ENCODE peak calls at places on chromosomes 3 and 15, in five cellular contexts. M, F, J, C and Z are unnamed samples.
A peak's percentile ranks its signal among the peaks of the same experiment; 100 is the strongest.

GRCh38 chr15:47473857-47474256 is 243.4 kb upstream of the SEMA6D start:
- DNase-seq in M (peak; percentile 68), F (no peak), J (no peak), C (no peak), Z (no peak)

GRCh38 chr3:97942801-97943546 is 29.3 kb downstream of the RIOX2 start:
- DNase-seq in M (no peak), F (no peak), J (no peak), C (no peak), Z (no peak)

GRCh38 chr3:180403156-180403555 is 198.8 kb upstream of the TTC14 start:
- DNase-seq in M (no peak), F (no peak), J (no peak), C (no peak), Z (no peak)

GRCh38 chr15:76149291-76149910 is 89.6 kb downstream of the TMEM266 start:
- DNase-seq in M (no peak), F (no peak), J (no peak), C (no peak), Z (no peak)

GRCh38 chr15:75123395-75123794 is 78.3 kb upstream of the C15orf39 start:
- DNase-seq in M (no peak), F (no peak), J (no peak), C (no peak), Z (no peak)

GRCh38 chr15:55683366-55683765 is 59.6 kb downstream of the PRTG start:
- DNase-seq in M (no peak), F (no peak), J (no peak), C (no peak), Z (no peak)

GRCh38 chr3:97793415-97794019 is 28.3 kb upstream of the CRYBG3 start:
- DNase-seq in M (no peak), F (peak; percentile 53), J (peak; percentile 83), C (peak; percentile 59), Z (peak; percentile 58)

GRCh38 chr15:73700041-73700842 is 16.1 kb downstream of the CD276 start:
- DNase-seq in M (peak; percentile 83), F (peak; percentile 89), J (peak; percentile 93), C (peak; percentile 52), Z (peak; percentile 84)

GRCh38 chr3:52844290-52844985 is 9.6 kb upstream of the MUSTN1 start:
- DNase-seq in M (no peak), F (no peak), J (no peak), C (no peak), Z (no peak)

GRCh38 chr3:196454935-196455334 is 22.7 kb upstream of the UBXN7 start:
- DNase-seq in M (no peak), F (no peak), J (no peak), C (no peak), Z (no peak)

GRCh38 chr3:172659246-172660002 is 51.4 kb downstream of the NCEH1 start:
- DNase-seq in M (no peak), F (no peak), J (no peak), C (peak; percentile 75), Z (no peak)

GRCh38 chr3:141795719-141796435 is 32.7 kb downstream of the GRK7 start:
- DNase-seq in M (peak; percentile 53), F (no peak), J (no peak), C (no peak), Z (no peak)

GRCh38 chr3:58066842-58067241 is 58.6 kb downstream of the FLNB start:
- DNase-seq in M (no peak), F (no peak), J (no peak), C (no peak), Z (no peak)

GRCh38 chr3:58581328-58582091 is 4.3 kb upstream of the FAM107A start:
- DNase-seq in M (no peak), F (no peak), J (no peak), C (no peak), Z (no peak)

GRCh38 chr3:82217571-82217970 is 456.1 kb upstream of the GBE1 start:
- DNase-seq in M (no peak), F (no peak), J (no peak), C (no peak), Z (no peak)

GRCh38 chr15:58595516-58596238 is 153.8 kb downstream of the ADAM10 start:
- DNase-seq in M (no peak), F (no peak), J (no peak), C (no peak), Z (no peak)

GRCh38 chr15:72342385-72342784 is 22.4 kb upstream of the CELF6 start:
- DNase-seq in M (no peak), F (peak; percentile 40), J (peak; percentile 81), C (no peak), Z (no peak)

GRCh38 chr3:186217820-186218164 is 108.9 kb upstream of the ETV5 start:
- DNase-seq in M (no peak), F (no peak), J (no peak), C (peak; percentile 58), Z (peak; percentile 68)

GRCh38 chr3:55664387-55664786 is 177.3 kb upstream of the WNT5A start:
- DNase-seq in M (no peak), F (no peak), J (no peak), C (no peak), Z (no peak)

GRCh38 chr3:54122046-54122801 is at the start of gene CACNA2D3:
- DNase-seq in M (peak; percentile 81), F (peak; percentile 71), J (peak; percentile 72), C (no peak), Z (peak; percentile 65)

GRCh38 chr3:40387001-40387894 is at the start of gene ENTPD3:
- DNase-seq in M (peak; percentile 38), F (peak; percentile 51), J (no peak), C (peak; percentile 39), Z (no peak)

DNA sequence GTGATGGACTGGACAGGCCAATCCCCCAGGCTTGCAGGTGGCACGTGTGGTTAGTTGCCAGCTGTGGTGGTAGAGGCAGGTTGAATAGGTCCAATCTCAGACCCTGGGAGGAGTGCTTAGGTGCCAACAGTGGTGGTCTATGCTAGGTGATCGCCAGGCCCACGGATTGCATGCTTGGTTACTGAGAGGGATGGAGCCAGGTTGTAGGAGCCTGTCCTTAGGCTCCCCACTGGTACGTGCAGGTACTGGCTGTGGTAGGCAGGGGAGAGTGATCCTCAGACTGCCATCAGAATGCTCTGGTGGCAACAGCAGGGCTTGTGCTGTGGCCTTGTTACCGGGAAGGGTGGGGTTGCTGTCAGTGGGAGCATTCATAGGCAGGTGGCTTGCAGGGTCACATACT is 44.7 kb downstream of the NCK1 start:
- DNase-seq in M (no peak), F (no peak), J (no peak), C (no peak), Z (no peak)
- H3K4me1 ChIP-seq in M (peaks cover 7% of the 10 kb centered on the region), F (no peaks in the 10 kb centered on the region), J (peaks cover 95% of the 10 kb centered on the region), C (no peaks in the 10 kb centered on the region), Z (peaks cover 14% of the 10 kb centered on the region)

GRCh38 chr3:29011441-29011840 is 269.4 kb upstream of the RBMS3 start:
- DNase-seq in M (no peak), F (no peak), J (no peak), C (no peak), Z (no peak)

GRCh38 chr3:29012011-29012410 is 268.9 kb upstream of the RBMS3 start:
- DNase-seq in M (no peak), F (no peak), J (no peak), C (no peak), Z (no peak)
- H3K4me1 ChIP-seq in M (no peaks in the 10 kb centered on the region), F (no peaks in the 10 kb centered on the region), J (no peaks in the 10 kb centered on the region), C (no peaks in the 10 kb centered on the region), Z (no peaks in the 10 kb centered on the region)

GRCh38 chr3:4981160-4981687 is 2.0 kb downstream of the BHLHE40 start:
- DNase-seq in M (no peak), F (no peak), J (no peak), C (no peak), Z (no peak)
- H3K4me1 ChIP-seq in M (peaks cover 8% of the 10 kb centered on the region), F (peaks cover 40% of the 10 kb centered on the region), J (peaks cover 12% of the 10 kb centered on the region), C (peaks cover 52% of the 10 kb centered on the region), Z (peaks cover 21% of the 10 kb centered on the region)

DNA sequence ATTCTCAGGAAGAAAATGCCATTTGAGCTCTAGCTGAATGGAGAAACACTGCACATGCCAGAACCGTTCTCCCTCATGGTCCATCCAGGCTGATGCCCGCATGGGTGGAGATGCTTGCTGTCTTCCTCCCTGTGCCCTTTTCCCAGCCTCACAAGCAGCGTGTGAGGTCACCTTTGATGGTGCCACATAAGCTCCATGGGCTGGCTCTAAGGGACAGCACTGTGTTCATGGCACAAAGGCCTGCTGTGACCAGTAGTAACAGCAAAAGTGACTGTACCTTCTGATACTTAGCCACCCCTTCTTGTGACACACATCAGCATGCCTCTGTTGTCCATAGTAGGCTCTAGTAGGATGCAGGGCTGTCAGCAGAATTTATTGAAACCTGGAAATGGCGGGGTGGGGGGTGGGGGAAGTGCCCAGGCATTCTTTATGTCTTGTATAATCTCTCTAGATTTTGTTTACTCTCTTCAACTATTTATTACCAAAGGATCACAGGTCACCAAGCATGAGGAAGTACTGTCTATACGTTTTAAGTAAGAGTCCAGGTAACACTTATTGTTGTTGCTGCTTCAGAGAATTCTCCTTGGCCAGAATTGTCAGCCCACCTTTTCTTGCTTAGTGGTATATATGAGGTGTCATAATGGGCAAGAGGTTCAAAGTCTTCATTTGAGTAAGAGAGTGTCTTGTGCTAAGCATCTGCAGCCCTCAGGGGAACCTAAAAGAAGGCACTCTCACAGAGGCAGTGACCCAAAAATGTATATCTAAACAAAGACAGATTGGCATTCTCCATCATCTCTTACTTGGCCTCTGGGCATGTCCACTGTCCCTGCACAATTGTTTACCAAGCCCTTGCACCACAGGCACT is 56.5 kb downstream of the RAB7A start:
- DNase-seq in M (no peak), F (no peak), J (no peak), C (peak; percentile 79), Z (no peak)
- H3K4me1 ChIP-seq in M (peaks cover 16% of the 10 kb centered on the region), F (peaks cover 52% of the 10 kb centered on the region), J (peaks cover 81% of the 10 kb centered on the region), C (peaks cover 28% of the 10 kb centered on the region), Z (no peaks in the 10 kb centered on the region)

GRCh38 chr3:156867174-156867573 is 41.0 kb downstream of the LEKR1 start:
- DNase-seq in M (no peak), F (no peak), J (peak; percentile 31), C (no peak), Z (no peak)

GRCh38 chr3:156859578-156859977 is 33.4 kb downstream of the LEKR1 start:
- DNase-seq in M (no peak), F (no peak), J (no peak), C (no peak), Z (no peak)

GRCh38 chr3:156860873-156861272 is 34.7 kb downstream of the LEKR1 start:
- DNase-seq in M (no peak), F (no peak), J (no peak), C (no peak), Z (no peak)

GRCh38 chr3:156865732-156866131 is 39.6 kb downstream of the LEKR1 start:
- DNase-seq in M (no peak), F (no peak), J (peak; percentile 16), C (no peak), Z (no peak)

DNA sequence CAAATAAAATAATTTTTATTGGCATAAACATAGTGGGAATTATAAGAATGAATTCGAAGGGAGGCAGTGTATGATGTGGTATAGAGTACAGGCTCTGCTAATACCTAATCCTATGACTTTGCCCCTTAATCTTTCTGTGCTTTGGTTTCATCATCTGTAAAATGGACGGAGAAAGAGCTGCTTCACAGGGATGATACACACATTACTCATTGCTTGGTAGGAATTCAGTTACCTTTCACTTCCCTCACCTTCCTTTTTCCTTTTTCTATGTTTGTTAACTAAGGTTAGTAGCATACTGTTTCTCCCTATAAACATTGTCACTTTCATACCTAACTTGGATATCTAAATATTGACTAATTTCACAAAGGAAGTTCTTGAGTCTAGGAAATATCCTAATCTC is 36.2 kb downstream of the LEKR1 start:
- DNase-seq in M (no peak), F (no peak), J (no peak), C (no peak), Z (no peak)
- H3K4me1 ChIP-seq in M (no peaks in the 10 kb centered on the region), F (no peaks in the 10 kb centered on the region), J (no peaks in the 10 kb centered on the region), C (peaks cover 5% of the 10 kb centered on the region), Z (peaks cover 5% of the 10 kb centered on the region)